ENCODE peak calls at places on chromosomes 1 and 21, in ten cellular contexts. One of them, this sample, is unnamed.

GRCh38 chr1:200176181-200176580 is 148.7 kb downstream of the NR5A2 start:
- DNase-seq in LHCN-M2: no peak
- DNase-seq in heart right ventricle: no peak
- DNase-seq in OCI-M1: no peak
- DNase-seq in NCI-H2029: no peak
- DNase-seq in M059J: no peak
- DNase-seq in GM06990: no peak
- DNase-seq in naive B cell: no peak
- DNase-seq in KBM-7: no peak
- DNase-seq in mesendoderm: no peak
- DNase-seq in this sample: no peak

GRCh38 chr1:211610779-211611556 is 32.0 kb upstream of the SLC30A1 start:
- DNase-seq in GM06990: no peak
- DNase-seq in heart right ventricle: peak
- DNase-seq in LHCN-M2: no peak
- DNase-seq in NCI-H2029: no peak
- DNase-seq in naive B cell: no peak
- DNase-seq in M059J: peak
- DNase-seq in mesendoderm: no peak
- DNase-seq in OCI-M1: no peak
- DNase-seq in KBM-7: no peak
- DNase-seq in this sample: peak

GRCh38 chr1:202304370-202304769 is 37.4 kb downstream of the UBE2T start:
- DNase-seq in LHCN-M2: no peak
- DNase-seq in M059J: no peak
- DNase-seq in OCI-M1: no peak
- DNase-seq in heart right ventricle: peak
- DNase-seq in GM06990: no peak
- DNase-seq in KBM-7: no peak
- DNase-seq in mesendoderm: no peak
- DNase-seq in naive B cell: no peak
- DNase-seq in NCI-H2029: no peak
- DNase-seq in this sample: peak

GRCh38 chr1:84690397-84691138 is at the start of gene SSX2IP:
- DNase-seq in M059J: peak
- DNase-seq in naive B cell: peak
- DNase-seq in heart right ventricle: peak
- DNase-seq in mesendoderm: peak
- DNase-seq in NCI-H2029: peak
- DNase-seq in OCI-M1: peak
- DNase-seq in GM06990: peak
- DNase-seq in KBM-7: peak
- DNase-seq in LHCN-M2: peak
- DNase-seq in this sample: peak

GRCh38 chr1:52225174-52225573 is 83.3 kb downstream of the ZFYVE9 start:
- DNase-seq in heart right ventricle: no peak
- DNase-seq in OCI-M1: no peak
- DNase-seq in naive B cell: no peak
- DNase-seq in KBM-7: no peak
- DNase-seq in LHCN-M2: no peak
- DNase-seq in M059J: no peak
- DNase-seq in GM06990: no peak
- DNase-seq in NCI-H2029: no peak
- DNase-seq in mesendoderm: peak
- DNase-seq in this sample: no peak

GRCh38 chr21:38863843-38864363 is 58.2 kb downstream of the ETS2 start:
- DNase-seq in M059J: no peak
- DNase-seq in naive B cell: no peak
- DNase-seq in GM06990: no peak
- DNase-seq in LHCN-M2: no peak
- DNase-seq in NCI-H2029: no peak
- DNase-seq in OCI-M1: no peak
- DNase-seq in heart right ventricle: no peak
- DNase-seq in mesendoderm: no peak
- DNase-seq in KBM-7: no peak
- DNase-seq in this sample: no peak

GRCh38 chr1:12038356-12039140 is 19.2 kb downstream of the MIIP start:
- DNase-seq in NCI-H2029: no peak
- DNase-seq in heart right ventricle: no peak
- DNase-seq in M059J: no peak
- DNase-seq in naive B cell: no peak
- DNase-seq in mesendoderm: no peak
- DNase-seq in LHCN-M2: no peak
- DNase-seq in KBM-7: no peak
- DNase-seq in OCI-M1: no peak
- DNase-seq in GM06990: no peak
- DNase-seq in this sample: no peak

GRCh38 chr21:27674037-27674436 is 707.1 kb upstream of the ADAMTS5 start:
- DNase-seq in OCI-M1: peak
- DNase-seq in M059J: peak
- DNase-seq in KBM-7: no peak
- DNase-seq in mesendoderm: no peak
- DNase-seq in GM06990: no peak
- DNase-seq in naive B cell: no peak
- DNase-seq in heart right ventricle: no peak
- DNase-seq in NCI-H2029: no peak
- DNase-seq in LHCN-M2: peak
- DNase-seq in this sample: no peak

GRCh38 chr1:83516369-83516768 is 482.6 kb downstream of the TTLL7 start:
- DNase-seq in heart right ventricle: no peak
- DNase-seq in GM06990: no peak
- DNase-seq in LHCN-M2: no peak
- DNase-seq in KBM-7: no peak
- DNase-seq in M059J: no peak
- DNase-seq in mesendoderm: no peak
- DNase-seq in naive B cell: no peak
- DNase-seq in OCI-M1: no peak
- DNase-seq in NCI-H2029: no peak
- DNase-seq in this sample: no peak

GRCh38 chr1:232510367-232511110 is 119.4 kb downstream of the SIPA1L2 start:
- DNase-seq in heart right ventricle: no peak
- DNase-seq in mesendoderm: no peak
- DNase-seq in OCI-M1: no peak
- DNase-seq in M059J: no peak
- DNase-seq in KBM-7: no peak
- DNase-seq in GM06990: no peak
- DNase-seq in naive B cell: no peak
- DNase-seq in LHCN-M2: no peak
- DNase-seq in NCI-H2029: no peak
- DNase-seq in this sample: no peak

GRCh38 chr1:1019122-1019999 is 559 bp upstream of the AGRN start:
- DNase-seq in heart right ventricle: peak
- DNase-seq in NCI-H2029: peak
- DNase-seq in mesendoderm: peak
- DNase-seq in LHCN-M2: peak
- DNase-seq in KBM-7: peak
- DNase-seq in M059J: peak
- DNase-seq in naive B cell: peak
- DNase-seq in GM06990: peak
- DNase-seq in OCI-M1: peak
- DNase-seq in this sample: peak

GRCh38 chr1:171110485-171111340 is 20.0 kb downstream of the FMO3 start:
- DNase-seq in mesendoderm: no peak
- DNase-seq in KBM-7: no peak
- DNase-seq in GM06990: no peak
- DNase-seq in heart right ventricle: no peak
- DNase-seq in OCI-M1: no peak
- DNase-seq in M059J: no peak
- DNase-seq in NCI-H2029: no peak
- DNase-seq in naive B cell: no peak
- DNase-seq in LHCN-M2: no peak
- DNase-seq in this sample: no peak

GRCh38 chr1:200107004-200107470 is 79.5 kb downstream of the NR5A2 start:
- DNase-seq in OCI-M1: no peak
- DNase-seq in KBM-7: no peak
- DNase-seq in naive B cell: no peak
- DNase-seq in LHCN-M2: no peak
- DNase-seq in mesendoderm: no peak
- DNase-seq in heart right ventricle: no peak
- DNase-seq in GM06990: no peak
- DNase-seq in NCI-H2029: no peak
- DNase-seq in M059J: peak
- DNase-seq in this sample: no peak

GRCh38 chr21:26148071-26148470 is 22.5 kb downstream of the APP start:
- DNase-seq in heart right ventricle: no peak
- DNase-seq in NCI-H2029: no peak
- DNase-seq in GM06990: no peak
- DNase-seq in mesendoderm: peak
- DNase-seq in naive B cell: no peak
- DNase-seq in KBM-7: no peak
- DNase-seq in LHCN-M2: peak
- DNase-seq in OCI-M1: no peak
- DNase-seq in M059J: peak
- DNase-seq in this sample: no peak

GRCh38 chr1:198492872-198493271 is 47.6 kb downstream of the ATP6V1G3 start:
- DNase-seq in LHCN-M2: peak
- DNase-seq in OCI-M1: no peak
- DNase-seq in NCI-H2029: no peak
- DNase-seq in KBM-7: no peak
- DNase-seq in naive B cell: no peak
- DNase-seq in GM06990: no peak
- DNase-seq in heart right ventricle: no peak
- DNase-seq in M059J: peak
- DNase-seq in mesendoderm: no peak
- DNase-seq in this sample: no peak

GRCh38 chr1:35773711-35774110 is 3.9 kb upstream of the CLSPN start:
- DNase-seq in GM06990: no peak
- DNase-seq in LHCN-M2: no peak
- DNase-seq in OCI-M1: no peak
- DNase-seq in heart right ventricle: no peak
- DNase-seq in mesendoderm: no peak
- DNase-seq in M059J: no peak
- DNase-seq in naive B cell: no peak
- DNase-seq in NCI-H2029: no peak
- DNase-seq in KBM-7: no peak
- DNase-seq in this sample: no peak

GRCh38 chr1:43979528-43980254 is 681 bp downstream of the B4GALT2 start:
- DNase-seq in mesendoderm: peak
- DNase-seq in naive B cell: no peak
- DNase-seq in LHCN-M2: peak
- DNase-seq in KBM-7: peak
- DNase-seq in NCI-H2029: no peak
- DNase-seq in M059J: peak
- DNase-seq in GM06990: peak
- DNase-seq in heart right ventricle: peak
- DNase-seq in OCI-M1: peak
- DNase-seq in this sample: peak

GRCh38 chr1:55215194-55216021 is at the start of gene USP24:
- DNase-seq in NCI-H2029: peak
- DNase-seq in LHCN-M2: peak
- DNase-seq in KBM-7: peak
- DNase-seq in naive B cell: peak
- DNase-seq in OCI-M1: peak
- DNase-seq in GM06990: peak
- DNase-seq in M059J: peak
- DNase-seq in heart right ventricle: peak
- DNase-seq in mesendoderm: peak
- DNase-seq in this sample: peak

GRCh38 chr1:10510520-10511493 is 36.1 kb downstream of the PEX14 start:
- DNase-seq in heart right ventricle: no peak
- DNase-seq in mesendoderm: no peak
- DNase-seq in M059J: peak
- DNase-seq in GM06990: peak
- DNase-seq in OCI-M1: peak
- DNase-seq in naive B cell: no peak
- DNase-seq in NCI-H2029: peak
- DNase-seq in KBM-7: peak
- DNase-seq in LHCN-M2: peak
- DNase-seq in this sample: no peak

GRCh38 chr21:32814528-32814927 is 43.0 kb upstream of the PAXBP1 start:
- DNase-seq in NCI-H2029: no peak
- DNase-seq in OCI-M1: no peak
- DNase-seq in KBM-7: no peak
- DNase-seq in GM06990: no peak
- DNase-seq in M059J: no peak
- DNase-seq in LHCN-M2: no peak
- DNase-seq in mesendoderm: no peak
- DNase-seq in heart right ventricle: no peak
- DNase-seq in naive B cell: no peak
- DNase-seq in this sample: no peak

GRCh38 chr1:109198043-109198695 is 15.5 kb upstream of the SARS1 start:
- DNase-seq in GM06990: no peak
- DNase-seq in OCI-M1: peak
- DNase-seq in KBM-7: no peak
- DNase-seq in LHCN-M2: peak
- DNase-seq in NCI-H2029: no peak
- DNase-seq in naive B cell: no peak
- DNase-seq in mesendoderm: no peak
- DNase-seq in M059J: peak
- DNase-seq in heart right ventricle: peak
- DNase-seq in this sample: no peak

GRCh38 chr21:33938381-33938780 is 22.8 kb upstream of the ATP5PO start:
- DNase-seq in naive B cell: no peak
- DNase-seq in mesendoderm: no peak
- DNase-seq in OCI-M1: no peak
- DNase-seq in KBM-7: no peak
- DNase-seq in heart right ventricle: no peak
- DNase-seq in M059J: no peak
- DNase-seq in LHCN-M2: no peak
- DNase-seq in GM06990: no peak
- DNase-seq in NCI-H2029: no peak
- DNase-seq in this sample: no peak

GRCh38 chr1:109252893-109253802 is 3.8 kb downstream of the CELSR2 start:
- DNase-seq in KBM-7: peak
- DNase-seq in M059J: no peak
- DNase-seq in OCI-M1: no peak
- DNase-seq in heart right ventricle: no peak
- DNase-seq in mesendoderm: no peak
- DNase-seq in NCI-H2029: peak
- DNase-seq in naive B cell: no peak
- DNase-seq in LHCN-M2: no peak
- DNase-seq in GM06990: no peak
- DNase-seq in this sample: no peak